ENCODE peak calls at places on chromosomes 1 and 21, in seven cellular contexts. V is endothelial cell; F is GM06990; W is BJ; S is left colon; C is C1 segment of cervical spinal cord; M is activated naive CD8-positive, alpha-beta T cell treated with anti-CD3 and anti-CD28 coated beads, Interleukin-2, amount 50 U/mL, for 16 hours. D is an unnamed sample.

GRCh38 chr1:109133815-109134214 is 19.9 kb downstream of the ELAPOR1 start:
- DNase-seq in V (no peak), F (peak), W (no peak), S (peak), C (no peak), M (no peak), D (no peak)

GRCh38 chr1:55044617-55045397 is 5.5 kb downstream of the PCSK9 start:
- DNase-seq in V (no peak), F (no peak), W (no peak), S (no peak), C (no peak), M (no peak), D (no peak)

GRCh38 chr1:27418326-27418761 is 25.9 kb downstream of the GPR3 start:
- DNase-seq in V (no peak), F (peak), W (peak), S (peak), C (no peak), M (no peak), D (no peak)

GRCh38 chr1:236535656-236536293 is 12.0 kb downstream of the LGALS8 start:
- DNase-seq in V (no peak), F (no peak), W (no peak), S (no peak), C (no peak), M (no peak), D (no peak)

GRCh38 chr21:34885125-34885524 is 164.0 kb downstream of the RUNX1 start:
- DNase-seq in V (no peak), F (no peak), W (no peak), S (no peak), C (no peak), M (no peak), D (no peak)

GRCh38 chr1:48610628-48611542 is 138.9 kb upstream of the SPATA6 start:
- DNase-seq in V (no peak), F (no peak), W (no peak), S (no peak), C (no peak), M (no peak), D (no peak)

GRCh38 chr1:31881698-31882000 is 56.5 kb downstream of the PTP4A2 start:
- DNase-seq in V (no peak), F (no peak), W (no peak), S (no peak), C (no peak), M (no peak), D (no peak)

GRCh38 chr1:239987103-239987745 is 104.5 kb upstream of the FMN2 start:
- DNase-seq in V (peak), F (no peak), W (no peak), S (no peak), C (no peak), M (no peak), D (no peak)

GRCh38 chr1:58592521-58593134 is 15.6 kb upstream of the TACSTD2 start:
- DNase-seq in V (no peak), F (no peak), W (peak), S (no peak), C (no peak), M (no peak), D (no peak)

GRCh38 chr1:94015489-94015817 is 105.5 kb downstream of the ABCA4 start:
- DNase-seq in V (no peak), F (no peak), W (no peak), S (no peak), C (no peak), M (no peak), D (no peak)

GRCh38 chr1:149937779-149938178 is 1.1 kb upstream of the MTMR11 start:
- DNase-seq in V (no peak), F (no peak), W (no peak), S (no peak), C (no peak), M (no peak), D (no peak)